ENCODE peak calls at places on chromosomes 16 and 17, in ten cellular contexts. O is K562; F is BE2C; Y is A549; X is cardiac muscle cell; N is fibroblast of the aortic adventitia; W is choroid plexus epithelial cell; R is ascending aorta; Q is prostate gland; G is CD8-positive, alpha-beta T cell. E is an unnamed sample.

GRCh38 chr16:66332599-66332998 is 33.9 kb upstream of the CDH5 start:
- DNase-seq in O (no peak), F (no peak), Y (no peak), X (no peak), N (no peak), W (no peak), R (no peak), Q (no peak), G (no peak), E (no peak)

GRCh38 chr17:49861150-49861884 is 13.4 kb upstream of the TAC4 start:
- DNase-seq in O (peak), F (peak), Y (peak), X (peak), N (peak), W (peak), R (no peak), Q (peak), G (peak), E (peak)

GRCh38 chr16:67258160-67258835 is 9.5 kb downstream of the SLC9A5 start:
- DNase-seq in O (no peak), F (no peak), Y (no peak), X (no peak), N (no peak), W (no peak), R (no peak), Q (no peak), G (no peak), E (no peak)

GRCh38 chr17:63358956-63359355 is 87.2 kb downstream of the CYB561 start:
- DNase-seq in O (no peak), F (no peak), Y (no peak), X (no peak), N (no peak), W (no peak), R (no peak), Q (no peak), G (no peak), E (no peak)

GRCh38 chr16:72989203-72989991 is 58.5 kb downstream of the ZFHX3 start:
- DNase-seq in O (no peak), F (no peak), Y (no peak), X (peak), N (peak), W (peak), R (peak), Q (peak), G (no peak), E (peak)

GRCh38 chr17:57935833-57936807 is 19.1 kb downstream of the CUEDC1 start:
- DNase-seq in O (no peak), F (no peak), Y (no peak), X (peak), N (peak), W (no peak), R (peak), Q (no peak), G (no peak), E (peak)

GRCh38 chr16:69724981-69725479 is 1.3 kb downstream of the NQO1 start:
- DNase-seq in O (peak), F (no peak), Y (no peak), X (peak), N (peak), W (peak), R (no peak), Q (no peak), G (no peak), E (peak)

GRCh38 chr17:44308865-44309264 is 464 bp downstream of the RUNDC3A start:
- DNase-seq in O (no peak), F (no peak), Y (no peak), X (no peak), N (no peak), W (no peak), R (no peak), Q (no peak), G (no peak), E (no peak)

GRCh38 chr17:59046192-59046591 is 60.5 kb downstream of the TRIM37 start:
- DNase-seq in O (peak), F (no peak), Y (no peak), X (peak), N (peak), W (peak), R (no peak), Q (no peak), G (no peak), E (peak)

GRCh38 chr16:82514262-82514661 is 112.5 kb upstream of the CDH13 start:
- DNase-seq in O (no peak), F (no peak), Y (no peak), X (no peak), N (no peak), W (no peak), R (no peak), Q (no peak), G (no peak), E (no peak)

GRCh38 chr17:28717578-28718316 is at the start of gene RAB34:
- DNase-seq in O (no peak), F (no peak), Y (peak), X (peak), N (peak), W (peak), R (peak), Q (peak), G (no peak), E (peak)

GRCh38 chr16:28261916-28262315 is 30.4 kb upstream of the SBK1 start:
- DNase-seq in O (no peak), F (no peak), Y (no peak), X (no peak), N (no peak), W (no peak), R (no peak), Q (no peak), G (no peak), E (no peak)

GRCh38 chr17:53168413-53168812 is 654.3 kb upstream of the KIF2B start:
- DNase-seq in O (no peak), F (no peak), Y (no peak), X (no peak), N (no peak), W (no peak), R (no peak), Q (no peak), G (no peak), E (no peak)

GRCh38 chr17:79946352-79947231 is 89.1 kb downstream of the TBC1D16 start:
- DNase-seq in O (no peak), F (peak), Y (no peak), X (no peak), N (no peak), W (no peak), R (peak), Q (no peak), G (no peak), E (no peak)

GRCh38 chr16:70253291-70254094 is 1.8 kb upstream of the EXOSC6 start:
- DNase-seq in O (peak), F (peak), Y (peak), X (peak), N (peak), W (peak), R (no peak), Q (no peak), G (no peak), E (peak)

GRCh38 chr17:82823004-82823403 is 16.8 kb downstream of the ZNF750 start:
- DNase-seq in O (peak), F (no peak), Y (no peak), X (no peak), N (no peak), W (no peak), R (no peak), Q (no peak), G (no peak), E (no peak)

GRCh38 chr17:78791840-78792709 is 10.0 kb upstream of the CYTH1 start:
- DNase-seq in O (no peak), F (no peak), Y (no peak), X (no peak), N (no peak), W (no peak), R (no peak), Q (no peak), G (no peak), E (no peak)

GRCh38 chr17:21298056-21298982 is 13.8 kb downstream of the MAP2K3 start:
- DNase-seq in O (no peak), F (no peak), Y (no peak), X (no peak), N (no peak), W (no peak), R (no peak), Q (no peak), G (no peak), E (no peak)

GRCh38 chr17:67421869-67422273 is 44.8 kb downstream of the PITPNC1 start:
- DNase-seq in O (no peak), F (no peak), Y (peak), X (peak), N (peak), W (peak), R (no peak), Q (peak), G (no peak), E (peak)

GRCh38 chr16:56554441-56554840 is 10.4 kb upstream of the MT4 start:
- DNase-seq in O (no peak), F (no peak), Y (no peak), X (no peak), N (no peak), W (no peak), R (no peak), Q (no peak), G (no peak), E (no peak)

GRCh38 chr16:28534542-28535373 is 4.0 kb downstream of the NUPR1 start:
- DNase-seq in O (no peak), F (no peak), Y (no peak), X (peak), N (peak), W (peak), R (peak), Q (no peak), G (no peak), E (peak)

GRCh38 chr16:87284183-87284582 is 33.0 kb downstream of the C16orf95 start:
- DNase-seq in O (no peak), F (no peak), Y (no peak), X (no peak), N (no peak), W (no peak), R (no peak), Q (no peak), G (no peak), E (no peak)

GRCh38 chr17:5033352-5034015 is 1.7 kb downstream of the SLC52A1 start:
- DNase-seq in O (no peak), F (no peak), Y (no peak), X (no peak), N (no peak), W (no peak), R (no peak), Q (no peak), G (no peak), E (no peak)

GRCh38 chr16:4692460-4693295 is 684 bp upstream of the NUDT16L1 start:
- DNase-seq in O (no peak), F (no peak), Y (no peak), X (peak), N (peak), W (peak), R (peak), Q (no peak), G (no peak), E (no peak)

GRCh38 chr17:49565948-49566491 is 9.7 kb upstream of the NXPH3 start:
- DNase-seq in O (peak), F (peak), Y (no peak), X (peak), N (peak), W (peak), R (peak), Q (peak), G (no peak), E (peak)

GRCh38 chr16:3001316-3001715 is 11.4 kb upstream of the CLDN9 start:
- DNase-seq in O (no peak), F (no peak), Y (no peak), X (no peak), N (no peak), W (no peak), R (no peak), Q (no peak), G (no peak), E (no peak)

GRCh38 chr17:34248807-34249496 is 6.1 kb upstream of the CCL2 start:
- DNase-seq in O (no peak), F (no peak), Y (no peak), X (no peak), N (no peak), W (no peak), R (no peak), Q (no peak), G (no peak), E (no peak)

GRCh38 chr17:76725580-76726230 is 701 bp downstream of the JMJD6 start:
- DNase-seq in O (peak), F (peak), Y (peak), X (peak), N (peak), W (no peak), R (peak), Q (peak), G (peak), E (peak)

GRCh38 chr16:4376126-4376819 is 4.6 kb downstream of the VASN start:
- DNase-seq in O (no peak), F (peak), Y (no peak), X (peak), N (peak), W (peak), R (peak), Q (peak), G (no peak), E (peak)

GRCh38 chr17:63222655-63223054 is 223.5 kb downstream of the CYB561 start:
- DNase-seq in O (no peak), F (peak), Y (peak), X (peak), N (peak), W (peak), R (no peak), Q (no peak), G (no peak), E (peak)

GRCh38 chr17:3993493-3994220 is 29.4 kb upstream of the ATP2A3 start:
- DNase-seq in O (no peak), F (no peak), Y (no peak), X (no peak), N (peak), W (peak), R (no peak), Q (no peak), G (no peak), E (no peak)

GRCh38 chr17:62059394-62059793 is 5.7 kb downstream of the MED13 start:
- DNase-seq in O (no peak), F (no peak), Y (no peak), X (no peak), N (no peak), W (no peak), R (no peak), Q (no peak), G (no peak), E (no peak)
- H3K4me3 ChIP-seq in O (no peak), F (no peak), Y (no peak), X (no peak), N (no peak), W (no peak), R (peak), Q (no peak), G (no peak), E (no peak)

DNA sequence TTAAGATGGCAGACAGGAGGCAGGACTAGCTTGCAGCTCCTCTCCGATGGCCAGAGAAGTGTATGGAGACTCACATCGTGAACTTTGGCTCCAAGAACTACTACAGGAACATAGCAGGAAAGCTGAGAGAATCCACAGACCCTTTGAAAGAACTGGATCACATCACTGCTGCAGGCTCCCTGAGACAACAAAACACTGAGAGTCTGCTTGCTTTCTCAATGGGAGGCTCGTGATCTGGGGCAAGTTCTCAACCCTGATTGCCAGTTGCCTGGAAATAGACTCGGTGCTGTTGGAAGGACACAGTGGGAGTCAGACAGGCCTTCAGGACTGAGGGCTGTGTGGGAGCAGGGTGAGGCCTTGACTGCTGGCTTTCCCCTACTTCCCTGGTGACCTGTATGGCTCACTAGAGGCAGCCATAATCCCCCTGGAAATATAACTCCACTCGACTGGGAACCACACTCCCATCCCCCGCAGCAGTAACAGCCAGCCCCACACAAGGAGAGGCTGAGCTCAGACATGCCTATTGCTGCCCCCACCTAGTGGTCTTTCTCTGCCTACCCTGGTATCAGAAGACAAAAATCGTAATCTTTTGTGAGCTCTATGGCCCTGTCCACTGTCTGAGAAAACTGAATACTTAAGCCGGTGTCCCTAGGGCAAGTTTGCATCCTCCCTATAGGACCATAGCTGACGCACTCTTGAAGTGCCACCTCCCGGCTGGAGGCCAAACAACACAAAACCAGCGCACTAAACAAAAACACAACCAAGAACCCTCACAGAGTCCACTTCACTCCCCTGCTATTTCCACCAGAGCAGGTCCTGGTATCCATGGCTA is 238.4 kb downstream of the CEP112 start:
- DNase-seq in O (no peak), F (no peak), Y (no peak), X (no peak), N (no peak), W (peak), R (no peak), Q (no peak), G (no peak), E (no peak)
- TF ChIP-seq CTCF in O (no peak), F (no peak), Y (no peak), X (no peak), N (no peak), W (no peak), R (no peak), Q (no peak), G (no peak), E (no peak)

DNA sequence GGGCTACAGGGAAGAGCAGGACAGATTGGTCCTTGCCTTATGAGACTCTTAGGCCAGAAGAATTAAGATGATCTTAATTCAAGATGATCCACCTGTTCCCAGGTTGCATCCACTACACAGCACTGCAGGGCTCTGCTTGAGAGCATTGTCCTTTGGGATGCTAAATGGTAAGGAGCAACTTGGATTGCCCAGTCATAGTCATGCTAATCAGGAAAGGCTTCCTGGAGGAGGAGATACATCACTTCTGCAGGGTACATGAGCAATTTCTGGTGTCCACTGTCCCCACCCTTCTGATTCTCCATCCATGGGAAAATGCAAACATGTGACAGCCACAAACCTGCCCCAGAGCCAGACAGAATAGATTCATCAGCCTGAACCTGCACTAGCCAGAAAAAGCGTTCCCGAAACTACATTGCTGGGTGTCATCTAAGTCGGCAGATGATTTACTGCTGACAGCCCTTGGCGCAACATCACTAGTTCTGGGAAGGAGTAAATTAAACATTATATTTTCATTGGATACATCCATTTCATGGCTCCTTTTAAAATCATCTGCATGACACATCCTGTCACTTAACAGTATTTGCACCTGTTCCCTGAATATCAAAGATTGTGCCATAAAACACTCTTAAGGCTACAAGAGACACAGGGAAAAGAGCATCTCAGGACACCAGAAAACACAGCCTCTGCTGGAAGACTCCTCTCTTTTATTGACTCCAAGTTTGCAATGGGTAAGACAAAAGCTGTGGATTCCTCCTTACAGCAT is 282.2 kb downstream of the MAF start:
- DNase-seq in O (no peak), F (no peak), Y (no peak), X (no peak), N (no peak), W (no peak), R (no peak), Q (peak), G (no peak), E (no peak)
- H3K4me3 ChIP-seq in O (no peak), F (no peak), Y (no peak), X (no peak), N (no peak), W (no peak), R (no peak), Q (no peak), G (no peak), E (no peak)

GRCh38 chr17:39701012-39701783 is 1.3 kb downstream of the ERBB2 start:
- DNase-seq in O (no peak), F (no peak), Y (peak), X (no peak), N (no peak), W (no peak), R (no peak), Q (no peak), G (no peak), E (no peak)

GRCh38 chr17:39697961-39698360 is 1.9 kb upstream of the ERBB2 start:
- DNase-seq in O (no peak), F (no peak), Y (no peak), X (no peak), N (no peak), W (no peak), R (no peak), Q (no peak), G (no peak), E (no peak)

GRCh38 chr17:39699818-39700147 is at the start of gene ERBB2:
- DNase-seq in O (no peak), F (no peak), Y (peak), X (peak), N (peak), W (peak), R (peak), Q (peak), G (no peak), E (peak)

GRCh38 chr17:39701784-39702422 is 2.0 kb downstream of the ERBB2 start:
- DNase-seq in O (no peak), F (no peak), Y (no peak), X (no peak), N (no peak), W (no peak), R (no peak), Q (no peak), G (no peak), E (no peak)

GRCh38 chr17:39700148-39700987 is 504 bp downstream of the ERBB2 start:
- DNase-seq in O (no peak), F (no peak), Y (no peak), X (peak), N (peak), W (peak), R (no peak), Q (no peak), G (no peak), E (peak)
- TF ChIP-seq CTCF in O (no peak), F (no peak), Y (no peak), X (no peak), N (no peak), W (no peak), R (no peak), Q (no peak), G (no peak), E (no peak)

GRCh38 chr16:10939649-10940206 is 2.5 kb downstream of the DEXI start:
- DNase-seq in O (no peak), F (no peak), Y (no peak), X (no peak), N (no peak), W (no peak), R (no peak), Q (no peak), G (no peak), E (no peak)
- H3K4me3 ChIP-seq in O (no peak), F (no peak), Y (no peak), X (no peak), N (peak), W (peak), R (peak), Q (no peak), G (no peak), E (peak)

DNA sequence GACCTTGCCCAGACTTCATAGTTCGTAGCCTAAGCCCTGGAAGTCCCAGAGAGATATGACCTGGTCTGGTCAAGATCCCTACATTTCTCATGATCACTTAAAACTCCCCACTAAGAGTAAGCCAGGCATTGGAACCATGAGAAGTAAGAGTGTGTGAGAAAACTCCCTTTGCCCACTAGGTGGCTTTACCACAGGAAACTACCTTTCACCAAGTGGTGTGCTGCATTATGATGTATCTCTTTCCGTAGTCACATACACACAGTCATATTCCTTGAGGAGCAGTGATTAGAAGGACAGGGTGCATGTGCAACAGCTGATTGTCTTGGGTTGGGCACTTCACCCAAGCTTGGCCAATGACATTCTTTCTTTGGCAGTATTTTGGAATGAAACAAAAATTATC is 639.3 kb downstream of the KCNJ2 start:
- DNase-seq in O (no peak), F (peak), Y (peak), X (no peak), N (no peak), W (peak), R (no peak), Q (no peak), G (no peak), E (no peak)
- TF ChIP-seq CTCF in O (no peak), F (peak), Y (no peak), X (peak), N (no peak), W (peak), R (no peak), Q (no peak), G (no peak), E (peak)

E was measured in fibroblast of pulmonary artery.